ENCODE peak calls at places on chromosome 5, in nine cellular contexts. N is HT-29; D is neural crest cell; X is CD8-positive, alpha-beta memory T cell; A is neural progenitor cell; U is fibroblast of lung; I is activated CD8-positive, alpha-beta T cell treated with anti-CD3 and anti-CD28 coated beads for 36 hours; T is GM23338; R is uterus. O is an unnamed sample.
A peak's percentile ranks its signal among the peaks of the same experiment; 100 is the strongest.

GRCh38 chr5:141811287-141812155 is 66.7 kb downstream of the PCDH1 start:
- DNase-seq in A (peak; percentile 91), X (peak; percentile 2), I (peak; percentile 49), U (no peak), T (peak; percentile 95), D (peak; percentile 56), N (peak; percentile 35), R (no peak), O (no peak)

GRCh38 chr5:80825780-80826460 is 134.2 kb upstream of the RASGRF2 start:
- DNase-seq in R (no peak), X (no peak), U (no peak), D (no peak), I (no peak), T (no peak), A (no peak), N (no peak), O (no peak)

GRCh38 chr5:67267522-67268232 is 71.1 kb upstream of the CD180 start:
- DNase-seq in R (peak; percentile 65), I (no peak), T (no peak), A (peak; percentile 24), X (no peak), U (no peak), D (no peak), N (no peak), O (peak; percentile 23)

GRCh38 chr5:74177995-74178394 is 462.5 kb downstream of the ENC1 start:
- DNase-seq in X (no peak), A (no peak), R (no peak), U (no peak), I (no peak), T (no peak), N (no peak), D (no peak), O (no peak)

GRCh38 chr5:54930736-54931135 is 54.7 kb downstream of the ESM1 start:
- DNase-seq in X (no peak), A (no peak), R (no peak), N (no peak), D (no peak), T (no peak), U (no peak), I (peak; percentile 54), O (no peak)

GRCh38 chr5:132052520-132052919 is 7.9 kb upstream of the IL3 start:
- DNase-seq in T (no peak), I (no peak), D (no peak), R (no peak), A (no peak), N (no peak), U (no peak), X (no peak), O (no peak)

GRCh38 chr5:157559301-157559700 is 16.3 kb downstream of the ADAM19 start:
- DNase-seq in U (peak; percentile 64), D (no peak), R (no peak), A (no peak), N (peak; percentile 32), T (no peak), X (no peak), I (no peak), O (peak; percentile 79)

GRCh38 chr5:52725781-52726180 is 61.9 kb upstream of the ITGA1 start:
- DNase-seq in D (no peak), U (peak; percentile 9), I (peak; percentile 6), T (no peak), A (no peak), X (no peak), R (peak; percentile 22), N (peak; percentile 70), O (no peak)

GRCh38 chr5:37792976-37793328 is 46.9 kb downstream of the GDNF start:
- DNase-seq in D (no peak), X (no peak), U (peak; percentile 83), N (no peak), I (no peak), R (no peak), T (no peak), A (no peak), O (peak; percentile 56)

GRCh38 chr5:120330555-120330954 is 133.5 kb upstream of the PRR16 start:
- DNase-seq in T (no peak), N (no peak), R (no peak), D (no peak), A (no peak), X (no peak), U (no peak), I (no peak), O (no peak)

GRCh38 chr5:142293486-142293885 is 31.3 kb downstream of the SPRY4 start:
- DNase-seq in R (no peak), A (no peak), X (no peak), N (no peak), I (no peak), T (no peak), U (peak; percentile 39), D (no peak), O (peak; percentile 54)